ENCODE peak calls at places on chromosomes 3 and 15, in five cellular contexts. F is PC-3, B is MM.1S, N is GM23338, O is hepatocyte. X is an unnamed sample.

GRCh38 chr15:48966595-48967301 is 3.0 kb upstream of the SHC4 start:
- DNase-seq in B (peak; percentile 58), O (no peak), N (no peak), F (peak; percentile 70), X (peak; percentile 74)

GRCh38 chr3:188003188-188004171 is 150.5 kb upstream of the LPP start:
- DNase-seq in B (no peak), F (peak; percentile 79), O (peak; percentile 65), N (no peak), X (no peak)

GRCh38 chr3:48129921-48130320 is 58.3 kb downstream of the CDC25A start:
- DNase-seq in B (no peak), F (no peak), O (no peak), N (no peak), X (no peak)

GRCh38 chr15:51380999-51381806 is 39.7 kb downstream of the GLDN start:
- DNase-seq in N (peak; percentile 86), F (peak; percentile 77), B (peak; percentile 79), O (peak; percentile 87), X (peak; percentile 29)

GRCh38 chr3:97612632-97613031 is 151.9 kb upstream of the ARL6 start:
- DNase-seq in N (no peak), F (no peak), O (no peak), B (no peak), X (no peak)

GRCh38 chr15:83871808-83872559 is 218.1 kb downstream of the ADAMTSL3 start:
- DNase-seq in N (no peak), O (peak; percentile 46), B (no peak), F (peak; percentile 62), X (no peak)

GRCh38 chr3:171115667-171116066 is 89.1 kb upstream of the SLC2A2 start:
- DNase-seq in F (no peak), N (no peak), B (no peak), O (no peak), X (no peak)

GRCh38 chr3:153734777-153735551 is 386.2 kb upstream of the ARHGEF26 start:
- DNase-seq in F (peak; percentile 94), O (peak; percentile 73), N (no peak), B (no peak), X (no peak)

GRCh38 chr3:62097121-62097520 is 276.2 kb downstream of the FEZF2 start:
- DNase-seq in F (no peak), B (no peak), O (no peak), N (no peak), X (no peak)

GRCh38 chr3:150346956-150347863 is 60.9 kb upstream of the TSC22D2 start:
- DNase-seq in B (no peak), F (peak; percentile 81), N (no peak), O (no peak), X (no peak)

GRCh38 chr15:53384417-53384816 is 375.0 kb downstream of the WDR72 start:
- DNase-seq in B (no peak), N (peak; percentile 2), F (peak; percentile 21), O (no peak), X (no peak)

GRCh38 chr3:183477801-183478456 is 49.5 kb upstream of the MCF2L2 start:
- DNase-seq in F (no peak), O (no peak), B (no peak), N (no peak), X (no peak)

GRCh38 chr3:50606596-50606995 is 5.0 kb downstream of the CISH start:
- DNase-seq in F (no peak), O (no peak), B (no peak), N (no peak), X (peak; percentile 69)

GRCh38 chr15:54609152-54609551 is 587.6 kb downstream of the RSL24D1 start:
- DNase-seq in N (no peak), B (no peak), O (no peak), F (no peak), X (no peak)

GRCh38 chr3:65908588-65908987 is 130.1 kb downstream of the MAGI1 start:
- DNase-seq in F (no peak), N (no peak), O (no peak), B (no peak), X (no peak)

DNA sequence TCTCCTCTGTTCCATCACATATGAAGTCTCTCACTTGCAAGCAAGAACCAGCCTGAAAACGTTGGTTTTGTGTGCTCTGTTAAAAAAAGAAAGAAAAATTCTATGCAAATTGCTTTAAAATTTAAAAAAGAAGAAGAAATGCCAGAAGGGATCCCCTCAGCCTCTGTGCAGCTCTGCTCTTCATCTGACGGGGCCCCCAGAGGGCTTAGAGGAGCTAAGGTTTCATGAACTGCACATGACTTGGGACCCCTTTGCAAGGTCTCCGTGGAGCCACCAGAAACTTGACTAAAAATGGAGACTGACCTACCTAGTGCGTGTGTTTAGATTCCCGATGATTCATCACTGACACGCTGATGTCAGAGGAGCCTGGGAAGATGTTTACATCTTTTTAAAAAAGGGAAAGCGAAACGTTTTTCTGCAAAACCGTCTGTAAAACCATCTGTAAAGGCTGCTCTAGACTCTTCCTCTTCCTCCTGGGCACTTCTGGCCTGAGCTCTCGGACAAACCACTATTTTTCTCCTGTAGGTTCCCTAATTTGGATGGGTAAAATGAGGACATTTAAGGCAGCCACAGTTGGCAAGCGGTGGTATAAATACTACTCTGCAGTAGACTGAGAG is 67.1 kb upstream of the POLG start:
- DNase-seq in B (peak; percentile 60), O (no peak), N (no peak), F (peak; percentile 52), X (no peak)
- TF ChIP-seq EZH2 in B (no peak), O (peak; percentile 43), N (peak; percentile 47), F (no peak), X (no peak)

DNA sequence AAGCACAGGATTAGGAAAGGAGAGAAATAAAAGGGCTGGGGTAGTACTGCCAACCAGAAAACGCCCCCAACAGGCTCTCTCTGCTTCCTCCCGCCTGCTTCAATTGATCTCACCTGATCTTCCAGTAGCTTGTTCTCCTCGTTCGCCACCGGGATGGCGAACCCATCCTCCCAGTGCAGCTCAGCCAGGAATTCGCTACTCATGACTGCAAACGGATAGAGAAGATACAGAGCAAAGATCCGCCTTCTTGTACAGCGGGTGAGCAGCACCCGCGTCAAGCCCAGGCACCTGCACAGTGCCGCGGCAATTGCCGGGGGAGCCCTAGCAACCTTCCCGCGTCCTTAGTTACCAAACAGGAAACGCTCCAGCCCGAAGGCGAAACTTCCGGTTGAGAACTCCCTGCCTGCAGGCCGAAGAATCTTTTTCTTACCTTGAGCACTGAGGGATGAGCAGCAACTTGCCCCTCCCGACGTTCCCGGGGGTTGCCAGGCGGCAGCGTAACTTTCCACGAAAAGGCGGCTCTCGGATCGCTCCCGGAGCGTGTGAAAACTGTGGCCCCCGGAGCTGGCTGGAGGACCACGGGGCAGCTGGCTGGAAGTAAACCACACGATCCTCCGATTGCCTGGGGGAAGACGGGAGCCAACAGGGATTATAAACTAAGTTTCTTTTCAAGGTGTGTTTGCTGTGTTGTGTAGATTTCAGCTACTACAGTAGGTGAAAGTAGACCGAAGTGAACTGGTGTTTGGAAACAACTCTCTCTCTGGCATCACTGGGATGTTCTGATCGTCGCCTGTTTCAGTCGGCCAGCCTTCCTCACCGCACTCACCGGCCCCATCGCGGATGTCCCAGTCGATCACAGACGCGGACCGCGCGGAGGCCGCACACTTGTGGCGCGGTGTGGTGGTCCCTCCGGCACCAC is at the start of gene CCDC39:
- DNase-seq in O (peak; percentile 84), F (peak; percentile 88), B (peak; percentile 96), N (peak; percentile 93), X (peak; percentile 74)
- TF ChIP-seq EZH2 in O (peak; percentile 40), F (no peak), B (no peak), N (no peak), X (peak; percentile 81)

DNA sequence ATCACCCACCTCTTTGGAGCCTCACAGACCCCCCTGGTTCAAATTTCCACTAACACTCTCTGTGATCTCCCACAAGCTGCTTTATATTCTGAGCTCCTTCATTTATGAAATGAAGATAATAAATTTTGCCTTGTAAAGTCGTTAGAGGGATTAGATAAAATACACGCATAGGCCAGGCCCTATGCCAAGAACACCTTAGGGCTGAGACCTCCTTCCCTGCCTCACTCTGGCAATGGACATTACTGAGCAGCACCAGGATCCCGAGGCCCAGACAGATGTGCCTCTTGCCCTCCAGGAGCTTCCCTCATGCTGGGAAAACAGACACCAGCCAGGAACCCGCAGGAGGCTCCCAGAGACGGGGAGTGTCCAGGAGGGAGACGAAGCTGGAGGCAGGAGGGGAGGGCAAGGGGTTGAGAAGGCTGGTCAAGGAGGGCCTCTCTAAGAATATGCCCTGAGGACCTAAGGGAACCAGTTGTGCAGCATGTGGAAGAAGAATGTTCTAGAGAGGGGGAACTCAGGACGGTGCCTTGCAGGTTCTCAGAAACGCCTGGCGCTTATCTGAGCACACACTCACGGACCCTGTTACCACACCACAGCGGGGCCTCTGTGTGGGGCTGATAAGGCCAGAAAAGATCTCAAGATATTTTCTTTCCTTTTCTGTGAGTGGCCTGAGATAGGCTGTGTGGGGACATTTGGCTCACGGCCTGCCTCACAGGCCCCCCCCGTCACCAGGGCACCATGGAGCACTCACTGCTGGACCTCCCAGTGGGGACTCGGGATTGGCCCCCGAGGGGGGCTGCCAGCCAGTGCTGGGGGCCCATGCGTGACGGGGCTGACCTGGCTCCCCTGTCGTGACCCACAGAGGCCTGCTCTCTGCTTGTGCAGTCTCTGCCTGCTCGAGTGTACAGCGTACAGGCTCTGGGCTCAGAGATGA is 21.9 kb upstream of the CYP11A1 start:
- DNase-seq in F (no peak), O (peak; percentile 67), B (no peak), N (no peak), X (no peak)
- TF ChIP-seq EZH2 in F (no peak), O (no peak), B (no peak), N (no peak), X (no peak)

DNA sequence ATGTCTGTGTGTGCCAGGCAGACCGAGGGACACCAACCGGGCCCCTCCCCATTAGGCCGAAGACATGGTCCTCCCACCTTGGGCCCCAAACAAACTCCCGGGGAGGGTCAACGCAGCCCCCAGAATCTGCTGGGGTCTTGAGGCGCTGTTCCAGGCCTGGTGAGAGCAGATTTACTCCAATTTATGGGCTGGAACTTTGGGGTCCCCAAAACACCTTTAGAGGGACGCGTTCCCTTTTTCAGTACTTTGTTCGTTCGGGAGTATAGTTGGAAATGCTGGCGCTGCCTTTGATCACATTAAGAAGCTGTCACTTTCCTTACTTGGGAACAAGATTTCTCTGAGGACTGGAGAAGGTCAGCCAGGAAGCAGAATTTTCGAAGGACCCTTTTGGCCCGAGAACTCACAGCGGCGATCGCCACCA is 2.3 kb downstream of the GATA2 start:
- DNase-seq in F (no peak), B (no peak), N (no peak), O (no peak), X (no peak)
- TF ChIP-seq EZH2 in F (no peak), B (peak; percentile 35), N (peak; percentile 92), O (no peak), X (no peak)

DNA sequence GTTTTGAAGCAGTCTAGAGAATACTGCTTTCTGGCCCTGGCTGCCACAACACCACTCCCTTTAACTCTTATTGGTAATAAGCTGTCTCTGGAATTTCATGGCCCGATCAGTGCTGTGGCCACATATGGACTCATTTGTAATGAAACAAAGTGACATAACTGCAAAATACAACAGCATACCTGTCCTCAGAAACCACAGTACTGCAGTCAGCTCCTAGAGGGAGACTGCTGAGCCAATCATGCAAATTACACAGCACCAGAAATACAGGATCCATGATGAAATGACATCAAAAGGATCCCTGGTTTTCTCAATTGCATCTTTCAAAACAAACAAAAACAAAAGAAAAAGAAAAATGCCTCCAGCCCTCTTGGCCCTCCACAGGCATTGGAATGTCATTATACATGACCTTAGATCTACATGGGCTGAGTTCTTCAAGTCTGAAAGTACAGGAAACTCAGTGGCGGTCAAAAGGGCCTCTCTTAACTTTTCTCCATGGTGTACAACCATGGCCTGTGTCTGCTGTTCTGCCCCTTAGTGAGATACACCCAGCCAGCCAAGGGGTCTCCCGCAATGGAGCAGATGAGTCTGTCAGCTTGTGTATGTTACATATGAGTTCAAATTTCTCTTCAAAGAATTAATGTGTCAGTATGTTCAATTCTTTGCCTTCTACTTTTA is 24.9 kb upstream of the KBTBD12 start:
- DNase-seq in B (no peak), N (peak; percentile 8), F (no peak), O (peak; percentile 29), X (no peak)
- TF ChIP-seq EZH2 in B (no peak), N (no peak), F (no peak), O (no peak), X (no peak)